ENCODE peak calls at places on chromosome 18, in six cellular contexts. One of them, this sample, is unnamed.

GRCh38 chr18:3062798-3063563 is 50.0 kb upstream of the LPIN2 start:
- DNase-seq in body of pancreas: peak; percentile 60
- DNase-seq in HFFc6: peak; percentile 6
- DNase-seq in AG08396: peak; percentile 31
- DNase-seq in epithelial cell of prostate: no peak
- DNase-seq in Ammon's horn: peak; percentile 78
- DNase-seq in this sample: peak; percentile 75

GRCh38 chr18:46156124-46156745 is 52.0 kb downstream of the HAUS1 start:
- DNase-seq in body of pancreas: no peak
- DNase-seq in HFFc6: no peak
- DNase-seq in AG08396: no peak
- DNase-seq in epithelial cell of prostate: no peak
- DNase-seq in Ammon's horn: no peak
- DNase-seq in this sample: no peak

GRCh38 chr18:56289381-56289780 is 349.0 kb downstream of the TXNL1 start:
- DNase-seq in body of pancreas: no peak
- DNase-seq in HFFc6: no peak
- DNase-seq in AG08396: no peak
- DNase-seq in epithelial cell of prostate: no peak
- DNase-seq in Ammon's horn: no peak
- DNase-seq in this sample: no peak

GRCh38 chr18:7467708-7468466 is 99.2 kb upstream of the PTPRM start:
- DNase-seq in body of pancreas: no peak
- DNase-seq in HFFc6: no peak
- DNase-seq in AG08396: no peak
- DNase-seq in epithelial cell of prostate: no peak
- DNase-seq in Ammon's horn: no peak
- DNase-seq in this sample: no peak

GRCh38 chr18:29749699-29750098 is 1292.8 kb downstream of the DSC3 start:
- DNase-seq in body of pancreas: no peak
- DNase-seq in HFFc6: peak; percentile 76
- DNase-seq in AG08396: no peak
- DNase-seq in epithelial cell of prostate: no peak
- DNase-seq in Ammon's horn: no peak
- DNase-seq in this sample: no peak

GRCh38 chr18:79662051-79662450 is 17.6 kb upstream of the CTDP1 start:
- DNase-seq in body of pancreas: no peak
- DNase-seq in HFFc6: no peak
- DNase-seq in AG08396: no peak
- DNase-seq in epithelial cell of prostate: no peak
- DNase-seq in Ammon's horn: peak; percentile 51
- DNase-seq in this sample: no peak

GRCh38 chr18:50527636-50528307 is 32.1 kb upstream of the MAPK4 start:
- DNase-seq in body of pancreas: peak; percentile 27
- DNase-seq in HFFc6: no peak
- DNase-seq in AG08396: no peak
- DNase-seq in epithelial cell of prostate: no peak
- DNase-seq in Ammon's horn: no peak
- DNase-seq in this sample: peak; percentile 61

GRCh38 chr18:59477849-59478248 is 118.8 kb upstream of the LMAN1 start:
- DNase-seq in body of pancreas: no peak
- DNase-seq in HFFc6: no peak
- DNase-seq in AG08396: no peak
- DNase-seq in epithelial cell of prostate: no peak
- DNase-seq in Ammon's horn: no peak
- DNase-seq in this sample: no peak

GRCh38 chr18:24427484-24427883 is 1.0 kb downstream of the IMPACT start:
- DNase-seq in body of pancreas: no peak
- DNase-seq in HFFc6: no peak
- DNase-seq in AG08396: peak; percentile 22
- DNase-seq in epithelial cell of prostate: no peak
- DNase-seq in Ammon's horn: no peak
- DNase-seq in this sample: no peak

GRCh38 chr18:62690416-62690815 is 24.9 kb upstream of the PHLPP1 start:
- DNase-seq in body of pancreas: no peak
- DNase-seq in HFFc6: no peak
- DNase-seq in AG08396: no peak
- DNase-seq in epithelial cell of prostate: no peak
- DNase-seq in Ammon's horn: peak; percentile 95
- DNase-seq in this sample: no peak

GRCh38 chr18:13179566-13180113 is 38.9 kb upstream of the LDLRAD4 start:
- DNase-seq in body of pancreas: no peak
- DNase-seq in HFFc6: no peak
- DNase-seq in AG08396: no peak
- DNase-seq in epithelial cell of prostate: no peak
- DNase-seq in Ammon's horn: no peak
- DNase-seq in this sample: no peak

GRCh38 chr18:32333781-32334180 is 136.9 kb downstream of the GAREM1 start:
- DNase-seq in body of pancreas: peak; percentile 65
- DNase-seq in HFFc6: no peak
- DNase-seq in AG08396: no peak
- DNase-seq in epithelial cell of prostate: no peak
- DNase-seq in Ammon's horn: peak; percentile 74
- DNase-seq in this sample: no peak

GRCh38 chr18:47283476-47283875 is 32.0 kb upstream of the SKOR2 start:
- DNase-seq in body of pancreas: no peak
- DNase-seq in HFFc6: peak; percentile 45
- DNase-seq in AG08396: no peak
- DNase-seq in epithelial cell of prostate: no peak
- DNase-seq in Ammon's horn: no peak
- DNase-seq in this sample: no peak

GRCh38 chr18:76654536-76654935 is 159.5 kb upstream of the ZNF516 start:
- DNase-seq in body of pancreas: no peak
- DNase-seq in HFFc6: no peak
- DNase-seq in AG08396: no peak
- DNase-seq in epithelial cell of prostate: no peak
- DNase-seq in Ammon's horn: no peak
- DNase-seq in this sample: no peak

GRCh38 chr18:7158201-7158600 is 40.6 kb upstream of the LAMA1 start:
- DNase-seq in body of pancreas: no peak
- DNase-seq in HFFc6: peak; percentile 37
- DNase-seq in AG08396: peak; percentile 48
- DNase-seq in epithelial cell of prostate: no peak
- DNase-seq in Ammon's horn: no peak
- DNase-seq in this sample: no peak

GRCh38 chr18:35747894-35748472 is 166.4 kb downstream of the GALNT1 start:
- DNase-seq in body of pancreas: no peak
- DNase-seq in HFFc6: no peak
- DNase-seq in AG08396: no peak
- DNase-seq in epithelial cell of prostate: no peak
- DNase-seq in Ammon's horn: no peak
- DNase-seq in this sample: no peak

GRCh38 chr18:35581555-35582309 is at the start of gene GALNT1:
- DNase-seq in body of pancreas: peak; percentile 27
- DNase-seq in HFFc6: no peak
- DNase-seq in AG08396: peak; percentile 70
- DNase-seq in epithelial cell of prostate: no peak
- DNase-seq in Ammon's horn: no peak
- DNase-seq in this sample: no peak

GRCh38 chr18:2967357-2967756 is 45.6 kb downstream of the LPIN2 start:
- DNase-seq in body of pancreas: no peak
- DNase-seq in HFFc6: no peak
- DNase-seq in AG08396: no peak
- DNase-seq in epithelial cell of prostate: no peak
- DNase-seq in Ammon's horn: no peak
- DNase-seq in this sample: no peak

GRCh38 chr18:48140738-48141137 is 210.3 kb upstream of the SMAD2 start:
- DNase-seq in body of pancreas: no peak
- DNase-seq in HFFc6: no peak
- DNase-seq in AG08396: no peak
- DNase-seq in epithelial cell of prostate: no peak
- DNase-seq in Ammon's horn: no peak
- DNase-seq in this sample: no peak

GRCh38 chr18:79523221-79523737 is 127.5 kb downstream of the NFATC1 start:
- DNase-seq in body of pancreas: peak; percentile 2
- DNase-seq in HFFc6: no peak
- DNase-seq in AG08396: no peak
- DNase-seq in epithelial cell of prostate: no peak
- DNase-seq in Ammon's horn: no peak
- DNase-seq in this sample: no peak

GRCh38 chr18:48455555-48456478 is 46.6 kb upstream of the ZBTB7C start:
- DNase-seq in body of pancreas: no peak
- DNase-seq in HFFc6: peak; percentile 68
- DNase-seq in AG08396: peak; percentile 62
- DNase-seq in epithelial cell of prostate: peak; percentile 99
- DNase-seq in Ammon's horn: no peak
- DNase-seq in this sample: no peak

GRCh38 chr18:66900837-66901236 is 296.9 kb upstream of the CDH19 start:
- DNase-seq in body of pancreas: no peak
- DNase-seq in HFFc6: no peak
- DNase-seq in AG08396: no peak
- DNase-seq in epithelial cell of prostate: no peak
- DNase-seq in Ammon's horn: no peak
- DNase-seq in this sample: no peak

GRCh38 chr18:24488824-24489493 is 28.5 kb downstream of the HRH4 start:
- DNase-seq in body of pancreas: no peak
- DNase-seq in HFFc6: peak; percentile 27
- DNase-seq in AG08396: peak; percentile 32
- DNase-seq in epithelial cell of prostate: no peak
- DNase-seq in Ammon's horn: peak; percentile 53
- DNase-seq in this sample: no peak

GRCh38 chr18:57649536-57650495 is 28.2 kb upstream of the NARS1 start:
- DNase-seq in body of pancreas: no peak
- DNase-seq in HFFc6: peak; percentile 83
- DNase-seq in AG08396: peak; percentile 70
- DNase-seq in epithelial cell of prostate: peak; percentile 41
- DNase-seq in Ammon's horn: peak; percentile 20
- DNase-seq in this sample: no peak

GRCh38 chr18:13566941-13567762 is 159.2 kb downstream of the FAM210A start:
- DNase-seq in body of pancreas: no peak
- DNase-seq in HFFc6: no peak
- DNase-seq in AG08396: no peak
- DNase-seq in epithelial cell of prostate: no peak
- DNase-seq in Ammon's horn: peak; percentile 88
- DNase-seq in this sample: no peak

This sample was measured in stomach.